ENCODE peak calls at places on chromosomes 11 and 22, in seven cellular contexts. One of them, this sample, is unnamed.

GRCh38 chr11:85718126-85718943 is 32.3 kb upstream of the CCDC89 start:
- DNase-seq in uterus: no peak
- DNase-seq in cardiac fibroblast: peak; percentile 49
- DNase-seq in heart left ventricle: no peak
- DNase-seq in lower leg skin: no peak
- DNase-seq in dorsolateral prefrontal cortex: no peak
- DNase-seq in GM23248: peak; percentile 34
- DNase-seq in this sample: peak; percentile 43

GRCh38 chr22:41449321-41449720 is 2.7 kb upstream of the TOB2 start:
- DNase-seq in heart left ventricle: no peak
- DNase-seq in GM23248: peak; percentile 32
- DNase-seq in cardiac fibroblast: no peak
- DNase-seq in lower leg skin: no peak
- DNase-seq in uterus: no peak
- DNase-seq in dorsolateral prefrontal cortex: no peak
- DNase-seq in this sample: no peak

GRCh38 chr11:88307749-88308425 is 29.6 kb downstream of the CTSC start:
- DNase-seq in heart left ventricle: no peak
- DNase-seq in dorsolateral prefrontal cortex: no peak
- DNase-seq in GM23248: no peak
- DNase-seq in cardiac fibroblast: no peak
- DNase-seq in uterus: no peak
- DNase-seq in lower leg skin: no peak
- DNase-seq in this sample: no peak

GRCh38 chr11:46251954-46252353 is 25.5 kb upstream of the CREB3L1 start:
- DNase-seq in heart left ventricle: no peak
- DNase-seq in lower leg skin: no peak
- DNase-seq in dorsolateral prefrontal cortex: no peak
- DNase-seq in cardiac fibroblast: no peak
- DNase-seq in uterus: no peak
- DNase-seq in GM23248: no peak
- DNase-seq in this sample: no peak

GRCh38 chr22:29580200-29580810 is 608 bp downstream of the NIPSNAP1 start:
- DNase-seq in lower leg skin: no peak
- DNase-seq in heart left ventricle: no peak
- DNase-seq in GM23248: no peak
- DNase-seq in uterus: no peak
- DNase-seq in cardiac fibroblast: no peak
- DNase-seq in dorsolateral prefrontal cortex: no peak
- DNase-seq in this sample: no peak

GRCh38 chr22:35837328-35837727 is 119.7 kb downstream of the APOL5 start:
- DNase-seq in dorsolateral prefrontal cortex: no peak
- DNase-seq in cardiac fibroblast: peak; percentile 18
- DNase-seq in lower leg skin: no peak
- DNase-seq in heart left ventricle: no peak
- DNase-seq in uterus: no peak
- DNase-seq in GM23248: no peak
- DNase-seq in this sample: no peak

GRCh38 chr22:42994917-42995562 is 19.9 kb downstream of the PACSIN2 start:
- DNase-seq in heart left ventricle: no peak
- DNase-seq in uterus: peak; percentile 66
- DNase-seq in dorsolateral prefrontal cortex: peak; percentile 40
- DNase-seq in cardiac fibroblast: peak; percentile 96
- DNase-seq in lower leg skin: no peak
- DNase-seq in GM23248: peak; percentile 95
- DNase-seq in this sample: no peak

GRCh38 chr11:7088921-7089320 is at the start of gene RBMXL2:
- DNase-seq in heart left ventricle: no peak
- DNase-seq in uterus: no peak
- DNase-seq in GM23248: no peak
- DNase-seq in cardiac fibroblast: no peak
- DNase-seq in lower leg skin: no peak
- DNase-seq in dorsolateral prefrontal cortex: no peak
- DNase-seq in this sample: no peak

GRCh38 chr22:47210112-47210657 is 447.7 kb downstream of the TBC1D22A start:
- DNase-seq in cardiac fibroblast: no peak
- DNase-seq in GM23248: no peak
- DNase-seq in dorsolateral prefrontal cortex: no peak
- DNase-seq in lower leg skin: peak; percentile 72
- DNase-seq in uterus: no peak
- DNase-seq in heart left ventricle: no peak
- DNase-seq in this sample: no peak

GRCh38 chr11:73454987-73455386 is 78.8 kb downstream of the RELT start:
- DNase-seq in heart left ventricle: no peak
- DNase-seq in lower leg skin: no peak
- DNase-seq in uterus: no peak
- DNase-seq in GM23248: no peak
- DNase-seq in cardiac fibroblast: no peak
- DNase-seq in dorsolateral prefrontal cortex: peak; percentile 39
- DNase-seq in this sample: no peak

GRCh38 chr11:46520971-46521745 is 72.7 kb downstream of the AMBRA1 start:
- DNase-seq in cardiac fibroblast: peak; percentile 62
- DNase-seq in GM23248: peak; percentile 56
- DNase-seq in uterus: no peak
- DNase-seq in dorsolateral prefrontal cortex: no peak
- DNase-seq in lower leg skin: no peak
- DNase-seq in heart left ventricle: no peak
- DNase-seq in this sample: peak; percentile 21

GRCh38 chr11:121318848-121319834 is 26.6 kb downstream of the SC5D start:
- DNase-seq in GM23248: peak; percentile 74
- DNase-seq in heart left ventricle: no peak
- DNase-seq in cardiac fibroblast: peak; percentile 67
- DNase-seq in uterus: no peak
- DNase-seq in lower leg skin: no peak
- DNase-seq in dorsolateral prefrontal cortex: no peak
- DNase-seq in this sample: peak; percentile 8

GRCh38 chr22:48939441-48940265 is 888.0 kb downstream of the BRD1 start:
- DNase-seq in lower leg skin: peak; percentile 71
- DNase-seq in cardiac fibroblast: no peak
- DNase-seq in uterus: no peak
- DNase-seq in heart left ventricle: no peak
- DNase-seq in dorsolateral prefrontal cortex: no peak
- DNase-seq in GM23248: no peak
- DNase-seq in this sample: no peak

GRCh38 chr11:13972033-13972910 is 9.7 kb downstream of the SPON1 start:
- DNase-seq in dorsolateral prefrontal cortex: no peak
- DNase-seq in lower leg skin: no peak
- DNase-seq in heart left ventricle: no peak
- DNase-seq in uterus: no peak
- DNase-seq in GM23248: peak; percentile 42
- DNase-seq in cardiac fibroblast: no peak
- DNase-seq in this sample: no peak

GRCh38 chr22:43994416-43994815 is 29.7 kb upstream of the PARVB start:
- DNase-seq in GM23248: no peak
- DNase-seq in uterus: no peak
- DNase-seq in heart left ventricle: no peak
- DNase-seq in cardiac fibroblast: no peak
- DNase-seq in dorsolateral prefrontal cortex: no peak
- DNase-seq in lower leg skin: no peak
- DNase-seq in this sample: no peak

GRCh38 chr22:43996170-43996980 is 27.7 kb upstream of the PARVB start:
- DNase-seq in cardiac fibroblast: no peak
- DNase-seq in lower leg skin: peak; percentile 92
- DNase-seq in heart left ventricle: peak; percentile 88
- DNase-seq in uterus: peak; percentile 28
- DNase-seq in GM23248: no peak
- DNase-seq in dorsolateral prefrontal cortex: peak; percentile 68
- DNase-seq in this sample: no peak

GRCh38 chr22:43995057-43995685 is 28.9 kb upstream of the PARVB start:
- DNase-seq in heart left ventricle: no peak
- DNase-seq in uterus: no peak
- DNase-seq in dorsolateral prefrontal cortex: no peak
- DNase-seq in cardiac fibroblast: no peak
- DNase-seq in GM23248: no peak
- DNase-seq in lower leg skin: no peak
- DNase-seq in this sample: no peak

GRCh38 chr22:43996981-43997265 is 27.2 kb upstream of the PARVB start:
- DNase-seq in uterus: no peak
- DNase-seq in dorsolateral prefrontal cortex: no peak
- DNase-seq in lower leg skin: no peak
- DNase-seq in heart left ventricle: no peak
- DNase-seq in cardiac fibroblast: no peak
- DNase-seq in GM23248: no peak
- DNase-seq in this sample: no peak

DNA sequence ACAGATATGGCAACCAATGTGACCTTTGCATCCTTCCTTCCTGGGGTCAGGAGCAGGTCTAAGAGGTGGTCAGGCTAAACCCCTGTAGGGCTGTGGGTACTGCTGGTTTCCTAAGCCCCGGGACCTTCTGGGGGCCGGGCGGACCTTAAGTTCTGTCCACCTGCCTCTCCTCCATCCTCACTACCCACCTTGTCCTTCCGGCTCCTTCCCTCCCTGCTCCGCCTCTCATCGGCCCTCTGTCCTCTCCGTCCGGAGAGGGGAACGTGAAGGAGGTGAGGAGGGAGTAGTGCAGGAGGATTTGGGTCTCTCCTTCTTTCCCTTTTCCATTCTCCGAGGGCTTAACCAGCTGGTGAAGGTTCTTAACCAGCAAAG is 28.3 kb upstream of the PARVB start:
- DNase-seq in dorsolateral prefrontal cortex: no peak
- DNase-seq in cardiac fibroblast: no peak
- DNase-seq in lower leg skin: no peak
- DNase-seq in heart left ventricle: no peak
- DNase-seq in GM23248: no peak
- DNase-seq in uterus: no peak
- DNase-seq in this sample: no peak
- H3K4me3 ChIP-seq in dorsolateral prefrontal cortex: peak overlapping the region; percentile 27
- H3K4me3 ChIP-seq in cardiac fibroblast: no peak overlapping the region
- H3K4me3 ChIP-seq in lower leg skin: no peak overlapping the region
- H3K4me3 ChIP-seq in heart left ventricle: peak overlapping the region; percentile 37
- H3K4me3 ChIP-seq in GM23248: no peak overlapping the region
- H3K4me3 ChIP-seq in uterus: no peak overlapping the region
- H3K4me3 ChIP-seq in this sample: no peak overlapping the region

GRCh38 chr11:112023104-112023503 is 2.1 kb upstream of the DLAT start:
- DNase-seq in lower leg skin: no peak
- DNase-seq in GM23248: no peak
- DNase-seq in cardiac fibroblast: no peak
- DNase-seq in dorsolateral prefrontal cortex: no peak
- DNase-seq in uterus: no peak
- DNase-seq in heart left ventricle: no peak
- DNase-seq in this sample: no peak
- H3K4me3 ChIP-seq in lower leg skin: no peak overlapping the region
- H3K4me3 ChIP-seq in GM23248: no peak overlapping the region
- H3K4me3 ChIP-seq in cardiac fibroblast: no peak overlapping the region
- H3K4me3 ChIP-seq in dorsolateral prefrontal cortex: no peak overlapping the region
- H3K4me3 ChIP-seq in uterus: no peak overlapping the region
- H3K4me3 ChIP-seq in heart left ventricle: no peak overlapping the region
- H3K4me3 ChIP-seq in this sample: no peak overlapping the region

DNA sequence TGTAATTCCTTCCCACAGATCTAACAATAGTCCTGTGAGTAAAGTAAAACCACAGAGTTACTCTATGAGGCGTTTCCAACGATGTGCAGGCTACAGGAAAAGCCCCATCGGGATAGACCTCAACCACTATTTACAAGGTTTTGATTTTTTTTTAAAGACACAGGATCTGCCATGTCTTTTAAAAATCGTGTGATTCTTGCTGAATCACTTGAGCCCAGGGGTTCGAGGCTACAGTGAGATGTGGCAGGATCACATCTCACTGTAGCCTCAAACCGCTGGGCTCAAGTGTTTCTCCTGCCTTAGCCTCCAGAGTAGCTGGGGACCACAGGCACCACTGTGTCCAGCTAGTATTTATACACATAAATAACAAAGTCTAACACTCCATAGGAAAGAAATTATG is 7.8 kb downstream of the TAF1D start:
- DNase-seq in lower leg skin: no peak
- DNase-seq in GM23248: no peak
- DNase-seq in heart left ventricle: no peak
- DNase-seq in cardiac fibroblast: no peak
- DNase-seq in uterus: no peak
- DNase-seq in dorsolateral prefrontal cortex: no peak
- DNase-seq in this sample: no peak
- H3K4me3 ChIP-seq in lower leg skin: no peak overlapping the region
- H3K4me3 ChIP-seq in GM23248: no peak overlapping the region
- H3K4me3 ChIP-seq in heart left ventricle: no peak overlapping the region
- H3K4me3 ChIP-seq in cardiac fibroblast: no peak overlapping the region
- H3K4me3 ChIP-seq in uterus: no peak overlapping the region
- H3K4me3 ChIP-seq in dorsolateral prefrontal cortex: no peak overlapping the region
- H3K4me3 ChIP-seq in this sample: no peak overlapping the region

GRCh38 chr11:67022961-67023956 is at the start of gene SYT12:
- DNase-seq in cardiac fibroblast: peak; percentile 25
- DNase-seq in uterus: no peak
- DNase-seq in lower leg skin: no peak
- DNase-seq in heart left ventricle: no peak
- DNase-seq in GM23248: peak; percentile 61
- DNase-seq in dorsolateral prefrontal cortex: peak; percentile 58
- DNase-seq in this sample: no peak

GRCh38 chr11:67024410-67024809 is 1.5 kb downstream of the SYT12 start:
- DNase-seq in heart left ventricle: no peak
- DNase-seq in GM23248: no peak
- DNase-seq in uterus: no peak
- DNase-seq in cardiac fibroblast: no peak
- DNase-seq in lower leg skin: no peak
- DNase-seq in dorsolateral prefrontal cortex: no peak
- DNase-seq in this sample: no peak

GRCh38 chr11:67023957-67024353 is 1.0 kb downstream of the SYT12 start:
- DNase-seq in dorsolateral prefrontal cortex: no peak
- DNase-seq in uterus: no peak
- DNase-seq in heart left ventricle: no peak
- DNase-seq in lower leg skin: no peak
- DNase-seq in GM23248: no peak
- DNase-seq in cardiac fibroblast: no peak
- DNase-seq in this sample: no peak

GRCh38 chr11:67020949-67021348 is 2.0 kb upstream of the SYT12 start:
- DNase-seq in cardiac fibroblast: no peak
- DNase-seq in uterus: no peak
- DNase-seq in GM23248: no peak
- DNase-seq in heart left ventricle: no peak
- DNase-seq in dorsolateral prefrontal cortex: no peak
- DNase-seq in lower leg skin: no peak
- DNase-seq in this sample: no peak

DNA sequence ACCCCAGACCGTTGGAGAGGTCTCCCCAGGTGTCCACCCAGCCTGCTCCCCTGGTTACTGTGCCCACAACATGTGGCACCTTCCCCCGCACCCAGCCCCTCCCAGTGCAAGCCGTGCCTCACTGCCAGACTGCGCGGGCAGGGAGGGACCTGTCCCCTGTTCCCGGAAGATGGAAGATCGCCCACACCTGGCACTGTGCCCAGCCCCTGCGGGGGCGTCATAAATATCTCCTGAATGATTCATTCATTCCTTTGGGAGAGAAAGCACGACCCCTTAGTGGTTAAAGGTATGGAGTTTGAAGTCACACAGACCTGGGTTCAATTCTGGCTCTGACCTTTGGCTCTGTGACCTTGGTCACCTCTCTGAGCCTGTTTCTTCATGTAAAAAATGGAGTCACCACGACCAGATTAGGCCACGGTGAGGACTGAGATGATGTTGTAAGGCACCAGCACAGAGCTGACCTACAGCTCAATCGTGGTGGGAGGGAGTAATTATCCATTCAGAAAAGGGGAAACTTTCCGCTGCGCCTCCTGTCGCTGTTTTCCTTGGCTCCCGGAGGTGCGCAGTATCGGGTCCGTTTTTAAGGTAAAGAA is 497 bp upstream of the SYT12 start:
- DNase-seq in heart left ventricle: no peak
- DNase-seq in GM23248: peak; percentile 57
- DNase-seq in cardiac fibroblast: peak; percentile 60
- DNase-seq in dorsolateral prefrontal cortex: peak; percentile 69
- DNase-seq in uterus: no peak
- DNase-seq in lower leg skin: peak; percentile 88
- DNase-seq in this sample: peak; percentile 49
- H3K4me3 ChIP-seq in heart left ventricle: peak overlapping the region; percentile 48
- H3K4me3 ChIP-seq in GM23248: peak overlapping the region; percentile 64
- H3K4me3 ChIP-seq in cardiac fibroblast: peak overlapping the region; percentile 29
- H3K4me3 ChIP-seq in dorsolateral prefrontal cortex: peak overlapping the region; percentile 42
- H3K4me3 ChIP-seq in uterus: peak overlapping the region; percentile 12
- H3K4me3 ChIP-seq in lower leg skin: no peak overlapping the region
- H3K4me3 ChIP-seq in this sample: no peak overlapping the region